ENCODE peak calls at places on chromosomes 5 and 9, in ten cellular contexts. One of them, this sample, is unnamed.

GRCh38 chr9:131578778-131579504 is 33.6 kb downstream of the PRRT1B start:
- DNase-seq in brain microvascular endothelial cell: no peak
- DNase-seq in GM12878: peak
- DNase-seq in left ventricle myocardium inferior: no peak
- DNase-seq in bronchial epithelial cell: no peak
- DNase-seq in thoracic aorta: no peak
- DNase-seq in OCI-LY7: peak
- DNase-seq in AG09309: no peak
- DNase-seq in breast epithelium: no peak
- DNase-seq in lower leg skin: peak
- DNase-seq in this sample: no peak

GRCh38 chr9:89878687-89879086 is 273.9 kb downstream of the GADD45G start:
- DNase-seq in brain microvascular endothelial cell: peak
- DNase-seq in GM12878: no peak
- DNase-seq in left ventricle myocardium inferior: peak
- DNase-seq in bronchial epithelial cell: no peak
- DNase-seq in thoracic aorta: peak
- DNase-seq in OCI-LY7: no peak
- DNase-seq in AG09309: no peak
- DNase-seq in breast epithelium: peak
- DNase-seq in lower leg skin: peak
- DNase-seq in this sample: peak

GRCh38 chr5:1762121-1762877 is 37.3 kb downstream of the MRPL36 start:
- DNase-seq in brain microvascular endothelial cell: no peak
- DNase-seq in GM12878: no peak
- DNase-seq in left ventricle myocardium inferior: no peak
- DNase-seq in bronchial epithelial cell: no peak
- DNase-seq in thoracic aorta: no peak
- DNase-seq in OCI-LY7: no peak
- DNase-seq in AG09309: no peak
- DNase-seq in breast epithelium: no peak
- DNase-seq in lower leg skin: peak
- DNase-seq in this sample: no peak

GRCh38 chr9:83405674-83406255 is 132.4 kb downstream of the FRMD3 start:
- DNase-seq in brain microvascular endothelial cell: no peak
- DNase-seq in GM12878: no peak
- DNase-seq in left ventricle myocardium inferior: no peak
- DNase-seq in bronchial epithelial cell: no peak
- DNase-seq in thoracic aorta: no peak
- DNase-seq in OCI-LY7: no peak
- DNase-seq in AG09309: no peak
- DNase-seq in breast epithelium: no peak
- DNase-seq in lower leg skin: no peak
- DNase-seq in this sample: no peak

GRCh38 chr5:174482549-174482948 is 241.8 kb upstream of the MSX2 start:
- DNase-seq in brain microvascular endothelial cell: no peak
- DNase-seq in GM12878: no peak
- DNase-seq in left ventricle myocardium inferior: no peak
- DNase-seq in bronchial epithelial cell: no peak
- DNase-seq in thoracic aorta: no peak
- DNase-seq in OCI-LY7: no peak
- DNase-seq in AG09309: no peak
- DNase-seq in breast epithelium: no peak
- DNase-seq in lower leg skin: no peak
- DNase-seq in this sample: no peak

GRCh38 chr5:150588495-150588890 is 52.0 kb upstream of the SYNPO start:
- DNase-seq in brain microvascular endothelial cell: no peak
- DNase-seq in GM12878: no peak
- DNase-seq in left ventricle myocardium inferior: no peak
- DNase-seq in bronchial epithelial cell: no peak
- DNase-seq in thoracic aorta: no peak
- DNase-seq in OCI-LY7: no peak
- DNase-seq in AG09309: no peak
- DNase-seq in breast epithelium: no peak
- DNase-seq in lower leg skin: no peak
- DNase-seq in this sample: no peak

GRCh38 chr5:40717281-40717680 is 37.6 kb downstream of the PTGER4 start:
- DNase-seq in brain microvascular endothelial cell: no peak
- DNase-seq in GM12878: no peak
- DNase-seq in left ventricle myocardium inferior: no peak
- DNase-seq in bronchial epithelial cell: no peak
- DNase-seq in thoracic aorta: no peak
- DNase-seq in OCI-LY7: no peak
- DNase-seq in AG09309: peak
- DNase-seq in breast epithelium: no peak
- DNase-seq in lower leg skin: no peak
- DNase-seq in this sample: peak

GRCh38 chr5:78972654-78973428 is 12.3 kb downstream of the ARSB start:
- DNase-seq in brain microvascular endothelial cell: peak
- DNase-seq in GM12878: no peak
- DNase-seq in left ventricle myocardium inferior: peak
- DNase-seq in bronchial epithelial cell: no peak
- DNase-seq in thoracic aorta: no peak
- DNase-seq in OCI-LY7: no peak
- DNase-seq in AG09309: no peak
- DNase-seq in breast epithelium: no peak
- DNase-seq in lower leg skin: no peak
- DNase-seq in this sample: peak

GRCh38 chr5:140420226-140420570 is 18.6 kb downstream of the ANKHD1 start:
- DNase-seq in brain microvascular endothelial cell: no peak
- DNase-seq in GM12878: no peak
- DNase-seq in left ventricle myocardium inferior: no peak
- DNase-seq in bronchial epithelial cell: no peak
- DNase-seq in thoracic aorta: no peak
- DNase-seq in OCI-LY7: no peak
- DNase-seq in AG09309: no peak
- DNase-seq in breast epithelium: no peak
- DNase-seq in lower leg skin: no peak
- DNase-seq in this sample: no peak

GRCh38 chr5:176744584-176744965 is 65.8 kb upstream of the UNC5A start:
- DNase-seq in brain microvascular endothelial cell: no peak
- DNase-seq in GM12878: no peak
- DNase-seq in left ventricle myocardium inferior: no peak
- DNase-seq in bronchial epithelial cell: no peak
- DNase-seq in thoracic aorta: no peak
- DNase-seq in OCI-LY7: no peak
- DNase-seq in AG09309: no peak
- DNase-seq in breast epithelium: no peak
- DNase-seq in lower leg skin: no peak
- DNase-seq in this sample: no peak

GRCh38 chr5:7606840-7607453 is 211.0 kb downstream of the ADCY2 start:
- DNase-seq in brain microvascular endothelial cell: no peak
- DNase-seq in GM12878: no peak
- DNase-seq in left ventricle myocardium inferior: no peak
- DNase-seq in bronchial epithelial cell: no peak
- DNase-seq in thoracic aorta: no peak
- DNase-seq in OCI-LY7: no peak
- DNase-seq in AG09309: no peak
- DNase-seq in breast epithelium: no peak
- DNase-seq in lower leg skin: no peak
- DNase-seq in this sample: no peak

GRCh38 chr9:12230708-12231107 is 462.5 kb upstream of the TYRP1 start:
- DNase-seq in brain microvascular endothelial cell: no peak
- DNase-seq in GM12878: no peak
- DNase-seq in left ventricle myocardium inferior: no peak
- DNase-seq in bronchial epithelial cell: no peak
- DNase-seq in thoracic aorta: no peak
- DNase-seq in OCI-LY7: no peak
- DNase-seq in AG09309: no peak
- DNase-seq in breast epithelium: no peak
- DNase-seq in lower leg skin: no peak
- DNase-seq in this sample: no peak

GRCh38 chr5:131795879-131796792 is 681 bp downstream of the FNIP1 start:
- DNase-seq in brain microvascular endothelial cell: peak
- DNase-seq in GM12878: no peak
- DNase-seq in left ventricle myocardium inferior: peak
- DNase-seq in bronchial epithelial cell: peak
- DNase-seq in thoracic aorta: peak
- DNase-seq in OCI-LY7: peak
- DNase-seq in AG09309: no peak
- DNase-seq in breast epithelium: peak
- DNase-seq in lower leg skin: peak
- DNase-seq in this sample: peak

GRCh38 chr5:126849101-126849678 is 72.3 kb downstream of the LMNB1 start:
- DNase-seq in brain microvascular endothelial cell: peak
- DNase-seq in GM12878: no peak
- DNase-seq in left ventricle myocardium inferior: no peak
- DNase-seq in bronchial epithelial cell: no peak
- DNase-seq in thoracic aorta: no peak
- DNase-seq in OCI-LY7: no peak
- DNase-seq in AG09309: no peak
- DNase-seq in breast epithelium: no peak
- DNase-seq in lower leg skin: no peak
- DNase-seq in this sample: no peak

GRCh38 chr5:10842823-10843222 is 81.8 kb upstream of the DAP start:
- DNase-seq in brain microvascular endothelial cell: no peak
- DNase-seq in GM12878: no peak
- DNase-seq in left ventricle myocardium inferior: no peak
- DNase-seq in bronchial epithelial cell: no peak
- DNase-seq in thoracic aorta: no peak
- DNase-seq in OCI-LY7: no peak
- DNase-seq in AG09309: no peak
- DNase-seq in breast epithelium: no peak
- DNase-seq in lower leg skin: no peak
- DNase-seq in this sample: no peak

GRCh38 chr5:173291722-173292658 is 36.2 kb downstream of the STC2 start:
- DNase-seq in brain microvascular endothelial cell: no peak
- DNase-seq in GM12878: peak
- DNase-seq in left ventricle myocardium inferior: no peak
- DNase-seq in bronchial epithelial cell: peak
- DNase-seq in thoracic aorta: no peak
- DNase-seq in OCI-LY7: no peak
- DNase-seq in AG09309: peak
- DNase-seq in breast epithelium: peak
- DNase-seq in lower leg skin: no peak
- DNase-seq in this sample: peak

GRCh38 chr5:173294673-173295320 is 33.4 kb downstream of the STC2 start:
- DNase-seq in brain microvascular endothelial cell: no peak
- DNase-seq in GM12878: no peak
- DNase-seq in left ventricle myocardium inferior: no peak
- DNase-seq in bronchial epithelial cell: no peak
- DNase-seq in thoracic aorta: no peak
- DNase-seq in OCI-LY7: no peak
- DNase-seq in AG09309: no peak
- DNase-seq in breast epithelium: no peak
- DNase-seq in lower leg skin: no peak
- DNase-seq in this sample: peak

GRCh38 chr5:173295796-173296195 is 32.4 kb downstream of the STC2 start:
- DNase-seq in brain microvascular endothelial cell: no peak
- DNase-seq in GM12878: no peak
- DNase-seq in left ventricle myocardium inferior: no peak
- DNase-seq in bronchial epithelial cell: no peak
- DNase-seq in thoracic aorta: no peak
- DNase-seq in OCI-LY7: no peak
- DNase-seq in AG09309: no peak
- DNase-seq in breast epithelium: no peak
- DNase-seq in lower leg skin: no peak
- DNase-seq in this sample: no peak

GRCh38 chr5:173296737-173297676 is 31.2 kb downstream of the STC2 start:
- DNase-seq in brain microvascular endothelial cell: no peak
- DNase-seq in GM12878: no peak
- DNase-seq in left ventricle myocardium inferior: no peak
- DNase-seq in bronchial epithelial cell: no peak
- DNase-seq in thoracic aorta: no peak
- DNase-seq in OCI-LY7: no peak
- DNase-seq in AG09309: no peak
- DNase-seq in breast epithelium: no peak
- DNase-seq in lower leg skin: no peak
- DNase-seq in this sample: no peak

GRCh38 chr5:173293817-173294672 is 34.2 kb downstream of the STC2 start:
- DNase-seq in brain microvascular endothelial cell: peak
- DNase-seq in GM12878: peak
- DNase-seq in left ventricle myocardium inferior: peak
- DNase-seq in bronchial epithelial cell: peak
- DNase-seq in thoracic aorta: no peak
- DNase-seq in OCI-LY7: peak
- DNase-seq in AG09309: peak
- DNase-seq in breast epithelium: peak
- DNase-seq in lower leg skin: peak
- DNase-seq in this sample: peak
- H3K4me3 ChIP-seq in brain microvascular endothelial cell: peak
- H3K4me3 ChIP-seq in GM12878: peak
- H3K4me3 ChIP-seq in left ventricle myocardium inferior: peak
- H3K4me3 ChIP-seq in bronchial epithelial cell: no peak
- H3K4me3 ChIP-seq in thoracic aorta: peak
- H3K4me3 ChIP-seq in OCI-LY7: no peak
- H3K4me3 ChIP-seq in AG09309: no peak
- H3K4me3 ChIP-seq in breast epithelium: peak
- H3K4me3 ChIP-seq in lower leg skin: no peak
- H3K4me3 ChIP-seq in this sample: no peak

GRCh38 chr5:87400305-87400899 is 12.3 kb downstream of the CCNH start:
- DNase-seq in brain microvascular endothelial cell: no peak
- DNase-seq in GM12878: no peak
- DNase-seq in left ventricle myocardium inferior: no peak
- DNase-seq in bronchial epithelial cell: peak
- DNase-seq in thoracic aorta: no peak
- DNase-seq in OCI-LY7: peak
- DNase-seq in AG09309: no peak
- DNase-seq in breast epithelium: no peak
- DNase-seq in lower leg skin: no peak
- DNase-seq in this sample: no peak
- TF ChIP-seq CTCF in brain microvascular endothelial cell: peak
- TF ChIP-seq CTCF in GM12878: peak
- TF ChIP-seq CTCF in left ventricle myocardium inferior: peak
- TF ChIP-seq CTCF in bronchial epithelial cell: peak
- TF ChIP-seq CTCF in thoracic aorta: peak
- TF ChIP-seq CTCF in OCI-LY7: peak
- TF ChIP-seq CTCF in AG09309: peak
- TF ChIP-seq CTCF in breast epithelium: peak
- TF ChIP-seq CTCF in lower leg skin: no peak
- TF ChIP-seq CTCF in this sample: peak

DNA sequence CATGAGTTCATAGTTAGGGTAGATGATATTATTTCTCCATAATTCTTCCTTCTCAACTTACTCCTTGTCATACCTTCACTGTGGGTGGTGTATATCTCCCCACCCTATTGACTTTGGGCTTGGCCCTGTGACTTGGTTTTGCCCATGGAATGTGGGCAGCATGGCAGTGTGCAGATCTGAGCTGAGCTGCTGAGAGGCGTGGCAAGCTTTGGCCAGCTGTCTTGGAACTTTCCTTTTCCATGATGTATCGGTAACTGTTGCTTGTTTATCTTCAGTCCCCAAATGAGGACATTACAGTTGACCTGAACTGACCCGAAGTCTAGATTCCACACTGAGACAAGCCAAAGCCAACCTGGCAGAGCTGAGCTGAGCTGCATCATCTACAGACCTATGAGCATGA is 70.4 kb downstream of the RALGPS1 start:
- DNase-seq in brain microvascular endothelial cell: no peak
- DNase-seq in GM12878: no peak
- DNase-seq in left ventricle myocardium inferior: no peak
- DNase-seq in bronchial epithelial cell: peak
- DNase-seq in thoracic aorta: no peak
- DNase-seq in OCI-LY7: no peak
- DNase-seq in AG09309: no peak
- DNase-seq in breast epithelium: no peak
- DNase-seq in lower leg skin: no peak
- DNase-seq in this sample: no peak
- H3K4me3 ChIP-seq in brain microvascular endothelial cell: no peak
- H3K4me3 ChIP-seq in GM12878: no peak
- H3K4me3 ChIP-seq in left ventricle myocardium inferior: no peak
- H3K4me3 ChIP-seq in bronchial epithelial cell: no peak
- H3K4me3 ChIP-seq in thoracic aorta: no peak
- H3K4me3 ChIP-seq in OCI-LY7: no peak
- H3K4me3 ChIP-seq in AG09309: no peak
- H3K4me3 ChIP-seq in breast epithelium: no peak
- H3K4me3 ChIP-seq in lower leg skin: no peak
- H3K4me3 ChIP-seq in this sample: no peak

GRCh38 chr9:127397722-127398647 is 1.0 kb downstream of the SLC2A8 start:
- DNase-seq in brain microvascular endothelial cell: peak
- DNase-seq in GM12878: no peak
- DNase-seq in left ventricle myocardium inferior: peak
- DNase-seq in bronchial epithelial cell: peak
- DNase-seq in thoracic aorta: no peak
- DNase-seq in OCI-LY7: peak
- DNase-seq in AG09309: no peak
- DNase-seq in breast epithelium: no peak
- DNase-seq in lower leg skin: peak
- DNase-seq in this sample: peak
- TF ChIP-seq CTCF in brain microvascular endothelial cell: peak
- TF ChIP-seq CTCF in GM12878: peak
- TF ChIP-seq CTCF in left ventricle myocardium inferior: peak
- TF ChIP-seq CTCF in bronchial epithelial cell: peak
- TF ChIP-seq CTCF in thoracic aorta: peak
- TF ChIP-seq CTCF in OCI-LY7: peak
- TF ChIP-seq CTCF in AG09309: peak
- TF ChIP-seq CTCF in breast epithelium: no peak
- TF ChIP-seq CTCF in lower leg skin: no peak
- TF ChIP-seq CTCF in this sample: peak

This sample was measured in foreskin fibroblast.